ENCODE peak calls at places on chromosomes 13 and 19, in six cellular contexts. One of them, this sample, is unnamed. For H3K4me1, the result is how much of the 10 kb centered on the place peaks cover.

GRCh38 chr19:29614046-29614445 is 8.0 kb downstream of the POP4 start:
- DNase-seq in thyroid gland: no peak
- DNase-seq in tibial nerve: no peak
- DNase-seq in endodermal cell: no peak
- DNase-seq in IMR-90: no peak
- DNase-seq in A549: no peak
- DNase-seq in this sample: no peak

GRCh38 chr19:19884583-19884982 is 16.2 kb upstream of the ZNF93 start:
- DNase-seq in thyroid gland: no peak
- DNase-seq in tibial nerve: no peak
- DNase-seq in endodermal cell: no peak
- DNase-seq in IMR-90: no peak
- DNase-seq in A549: no peak
- DNase-seq in this sample: no peak

GRCh38 chr19:35830986-35831385 is 18.3 kb upstream of the PRODH2 start:
- DNase-seq in thyroid gland: no peak
- DNase-seq in tibial nerve: no peak
- DNase-seq in endodermal cell: no peak
- DNase-seq in IMR-90: no peak
- DNase-seq in A549: no peak
- DNase-seq in this sample: no peak

GRCh38 chr13:35460061-35460460 is 16.4 kb downstream of the MAB21L1 start:
- DNase-seq in thyroid gland: no peak
- DNase-seq in tibial nerve: no peak
- DNase-seq in endodermal cell: no peak
- DNase-seq in IMR-90: no peak
- DNase-seq in A549: no peak
- DNase-seq in this sample: no peak

GRCh38 chr13:90717451-90717936 is 630.0 kb upstream of the MIR17HG start:
- DNase-seq in thyroid gland: no peak
- DNase-seq in tibial nerve: no peak
- DNase-seq in endodermal cell: no peak
- DNase-seq in IMR-90: peak
- DNase-seq in A549: no peak
- DNase-seq in this sample: peak

GRCh38 chr19:3098515-3099346 is 4.6 kb downstream of the GNA11 start:
- DNase-seq in thyroid gland: peak
- DNase-seq in tibial nerve: no peak
- DNase-seq in endodermal cell: no peak
- DNase-seq in IMR-90: peak
- DNase-seq in A549: no peak
- DNase-seq in this sample: no peak

GRCh38 chr13:21106089-21106488 is 44.7 kb upstream of the LATS2 start:
- DNase-seq in thyroid gland: no peak
- DNase-seq in tibial nerve: no peak
- DNase-seq in endodermal cell: no peak
- DNase-seq in IMR-90: peak
- DNase-seq in A549: no peak
- DNase-seq in this sample: no peak

GRCh38 chr19:6239401-6239844 is 40.4 kb downstream of the MLLT1 start:
- DNase-seq in thyroid gland: no peak
- DNase-seq in tibial nerve: no peak
- DNase-seq in endodermal cell: no peak
- DNase-seq in IMR-90: peak
- DNase-seq in A549: no peak
- DNase-seq in this sample: peak

GRCh38 chr13:104980571-104980970 is 1554.9 kb downstream of the EFNB2 start:
- DNase-seq in thyroid gland: no peak
- DNase-seq in tibial nerve: no peak
- DNase-seq in endodermal cell: no peak
- DNase-seq in IMR-90: no peak
- DNase-seq in A549: no peak
- DNase-seq in this sample: no peak

DNA sequence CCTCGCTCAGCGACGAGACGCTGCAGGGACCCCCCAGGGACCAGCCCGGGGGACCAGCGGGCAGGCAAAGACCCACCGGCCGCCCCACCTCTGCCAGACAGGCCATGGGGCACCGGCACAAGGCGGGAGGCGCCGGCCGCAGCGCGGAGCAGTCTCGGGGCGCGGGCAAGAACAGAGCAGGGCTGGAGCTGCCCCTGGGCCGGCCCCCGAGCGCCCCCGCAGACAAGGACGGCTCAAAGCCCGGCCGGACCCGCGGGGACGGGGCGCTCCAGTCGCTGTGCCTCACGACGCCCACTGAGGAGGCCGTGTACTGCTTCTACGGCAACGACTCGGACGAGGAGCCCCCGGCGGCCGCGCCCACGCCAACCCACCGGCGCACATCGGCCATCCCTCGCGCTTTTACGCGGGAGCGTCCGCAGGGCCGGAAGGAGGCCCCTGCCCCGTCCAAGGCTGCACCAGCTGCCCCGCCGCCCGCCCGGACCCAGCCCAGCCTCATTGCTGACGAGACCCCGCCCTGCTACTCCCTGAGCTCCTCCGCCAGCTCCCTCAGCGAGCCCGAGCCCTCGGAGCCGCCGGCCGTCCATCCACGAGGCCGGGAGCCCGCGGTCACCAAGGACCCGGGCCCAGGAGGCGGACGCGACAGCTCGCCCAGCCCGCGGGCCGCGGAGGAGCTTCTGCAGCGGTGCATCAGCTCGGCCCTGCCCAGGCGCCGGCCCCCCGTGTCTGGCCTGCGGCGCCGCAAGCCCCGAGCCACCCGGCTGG is 11.3 kb downstream of the C19orf25 start:
- DNase-seq in thyroid gland: no peak
- DNase-seq in tibial nerve: no peak
- DNase-seq in endodermal cell: peak
- DNase-seq in IMR-90: no peak
- DNase-seq in A549: no peak
- DNase-seq in this sample: no peak
- H3K4me1 ChIP-seq in thyroid gland: under half
- H3K4me1 ChIP-seq in tibial nerve: under half
- H3K4me1 ChIP-seq in endodermal cell: under half
- H3K4me1 ChIP-seq in IMR-90: under half
- H3K4me1 ChIP-seq in A549: under half
- H3K4me1 ChIP-seq in this sample: under half

GRCh38 chr13:33004454-33004853 is 11.8 kb upstream of the KL start:
- DNase-seq in thyroid gland: peak
- DNase-seq in tibial nerve: no peak
- DNase-seq in endodermal cell: no peak
- DNase-seq in IMR-90: no peak
- DNase-seq in A549: no peak
- DNase-seq in this sample: no peak
- H3K27ac ChIP-seq in thyroid gland: peak
- H3K27ac ChIP-seq in tibial nerve: peak
- H3K27ac ChIP-seq in endodermal cell: no peak
- H3K27ac ChIP-seq in IMR-90: no peak
- H3K27ac ChIP-seq in A549: no peak
- H3K27ac ChIP-seq in this sample: no peak

GRCh38 chr19:17765069-17765618 is 13.9 kb downstream of the FCHO1 start:
- DNase-seq in thyroid gland: no peak
- DNase-seq in tibial nerve: no peak
- DNase-seq in endodermal cell: peak
- DNase-seq in IMR-90: no peak
- DNase-seq in A549: peak
- DNase-seq in this sample: no peak
- TF ChIP-seq CTCF in thyroid gland: no peak
- TF ChIP-seq CTCF in tibial nerve: no peak
- TF ChIP-seq CTCF in endodermal cell: no peak
- TF ChIP-seq CTCF in IMR-90: no peak
- TF ChIP-seq CTCF in A549: no peak
- TF ChIP-seq CTCF in this sample: no peak

DNA sequence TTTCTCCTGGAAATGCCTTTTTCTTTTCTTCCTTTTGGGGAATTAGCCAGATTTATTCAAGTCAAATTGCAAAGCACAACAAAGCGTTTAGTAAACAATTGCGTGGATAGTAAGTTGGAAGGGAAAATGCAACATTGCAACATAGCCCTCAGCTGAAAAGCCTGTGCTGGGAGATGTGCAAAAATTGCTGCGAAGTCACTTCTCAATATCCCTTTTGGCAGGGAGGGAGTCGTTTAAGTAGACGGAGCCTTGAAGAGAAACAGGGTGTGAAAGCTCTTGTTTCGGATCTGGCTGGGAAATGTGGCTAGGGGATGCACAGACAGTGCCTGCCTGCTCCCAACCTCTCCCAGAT is 56.9 kb downstream of the SLC7A1 start:
- DNase-seq in thyroid gland: no peak
- DNase-seq in tibial nerve: no peak
- DNase-seq in endodermal cell: no peak
- DNase-seq in IMR-90: no peak
- DNase-seq in A549: no peak
- DNase-seq in this sample: no peak
- H3K4me1 ChIP-seq in thyroid gland: under half
- H3K4me1 ChIP-seq in tibial nerve: under half
- H3K4me1 ChIP-seq in endodermal cell: under half
- H3K4me1 ChIP-seq in IMR-90: under half
- H3K4me1 ChIP-seq in A549: under half
- H3K4me1 ChIP-seq in this sample: under half

GRCh38 chr19:52070496-52070895 is 21.9 kb upstream of the ZNF432 start:
- DNase-seq in thyroid gland: no peak
- DNase-seq in tibial nerve: no peak
- DNase-seq in endodermal cell: no peak
- DNase-seq in IMR-90: peak
- DNase-seq in A549: no peak
- DNase-seq in this sample: peak
- H3K27ac ChIP-seq in thyroid gland: no peak
- H3K27ac ChIP-seq in tibial nerve: no peak
- H3K27ac ChIP-seq in endodermal cell: no peak
- H3K27ac ChIP-seq in IMR-90: no peak
- H3K27ac ChIP-seq in A549: no peak
- H3K27ac ChIP-seq in this sample: no peak

GRCh38 chr13:49098771-49099512 is 121.2 kb upstream of the MLNR start:
- DNase-seq in thyroid gland: no peak
- DNase-seq in tibial nerve: no peak
- DNase-seq in endodermal cell: no peak
- DNase-seq in IMR-90: no peak
- DNase-seq in A549: peak
- DNase-seq in this sample: no peak
- TF ChIP-seq CTCF in thyroid gland: no peak
- TF ChIP-seq CTCF in tibial nerve: peak
- TF ChIP-seq CTCF in endodermal cell: peak
- TF ChIP-seq CTCF in IMR-90: peak
- TF ChIP-seq CTCF in A549: peak
- TF ChIP-seq CTCF in this sample: peak

GRCh38 chr13:44273216-44273615 is 100.4 kb upstream of the SERP2 start:
- DNase-seq in thyroid gland: no peak
- DNase-seq in tibial nerve: no peak
- DNase-seq in endodermal cell: no peak
- DNase-seq in IMR-90: no peak
- DNase-seq in A549: no peak
- DNase-seq in this sample: no peak

GRCh38 chr13:44273991-44274810 is 99.4 kb upstream of the SERP2 start:
- DNase-seq in thyroid gland: no peak
- DNase-seq in tibial nerve: no peak
- DNase-seq in endodermal cell: no peak
- DNase-seq in IMR-90: peak
- DNase-seq in A549: no peak
- DNase-seq in this sample: no peak

GRCh38 chr13:44272692-44273091 is 100.9 kb upstream of the SERP2 start:
- DNase-seq in thyroid gland: no peak
- DNase-seq in tibial nerve: no peak
- DNase-seq in endodermal cell: no peak
- DNase-seq in IMR-90: peak
- DNase-seq in A549: no peak
- DNase-seq in this sample: no peak

GRCh38 chr13:44276061-44276460 is 97.6 kb upstream of the SERP2 start:
- DNase-seq in thyroid gland: no peak
- DNase-seq in tibial nerve: no peak
- DNase-seq in endodermal cell: peak
- DNase-seq in IMR-90: no peak
- DNase-seq in A549: no peak
- DNase-seq in this sample: no peak

DNA sequence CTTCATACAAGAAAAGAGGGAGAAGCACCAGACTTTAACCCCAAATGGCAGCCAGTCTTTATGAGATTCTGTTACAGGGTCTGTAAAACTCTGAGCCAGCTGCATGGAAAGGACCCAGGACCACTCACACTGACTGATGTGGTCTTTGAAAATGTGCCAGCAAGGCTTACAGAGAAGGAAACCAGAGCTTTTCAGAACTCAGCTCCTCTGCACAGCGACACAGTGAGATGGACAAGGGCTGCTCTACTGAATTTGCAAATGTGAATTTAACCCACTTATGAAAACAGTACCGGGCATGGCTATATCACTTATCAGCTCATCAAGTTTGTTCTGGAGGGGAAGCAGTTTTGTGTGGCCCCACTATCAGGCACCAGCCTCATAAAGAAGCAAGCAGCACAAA is 98.8 kb upstream of the SERP2 start:
- DNase-seq in thyroid gland: no peak
- DNase-seq in tibial nerve: no peak
- DNase-seq in endodermal cell: no peak
- DNase-seq in IMR-90: peak
- DNase-seq in A549: no peak
- DNase-seq in this sample: no peak
- H3K4me1 ChIP-seq in thyroid gland: under half
- H3K4me1 ChIP-seq in tibial nerve: under half
- H3K4me1 ChIP-seq in endodermal cell: under half
- H3K4me1 ChIP-seq in IMR-90: under half
- H3K4me1 ChIP-seq in A549: under half
- H3K4me1 ChIP-seq in this sample: under half

This sample was measured in foreskin keratinocyte.